ENCODE peak calls at places on chromosomes 7 and 10, in ten cellular contexts. Z is stomach; Q is stimulated activated CD8-positive, alpha-beta memory T cell treated with anti-CD3 and anti-CD28 coated beads, Interleukin-4, amount 100 ng/mL, for 24 hours; G is posterior cingulate gyrus; J is NK-92 treated with Interleukin-12 subunit alpha and Interleukin-12 subunit beta, amount 100 ng/mL, for 24 hours; P is cortex of kidney; H is Peyer's patch; I is neural crest cell; F is EH; K is heart right ventricle. N is an unnamed sample.
A peak's percentile ranks its signal among the peaks of the same experiment; 100 is the strongest.

GRCh38 chr7:5349437-5350173 is 66.9 kb downstream of the SLC29A4 start:
- DNase-seq in K (no peak), Z (no peak), Q (no peak), P (no peak), G (no peak), F (no peak), J (no peak), H (no peak), I (no peak), N (no peak)

GRCh38 chr10:78765726-78766335 is 302.9 kb upstream of the ZMIZ1 start:
- DNase-seq in Q (no peak), J (no peak), K (no peak), H (peak; percentile 15), I (no peak), G (no peak), Z (no peak), P (no peak), F (no peak), N (no peak)

GRCh38 chr7:111137296-111138195 is 46.6 kb downstream of the LRRN3 start:
- DNase-seq in J (no peak), I (no peak), Z (no peak), Q (peak; percentile 1), G (no peak), K (no peak), P (no peak), H (no peak), F (peak; percentile 54), N (no peak)

GRCh38 chr7:78702770-78703169 is 750.7 kb downstream of the MAGI2 start:
- DNase-seq in K (no peak), P (no peak), Z (no peak), H (no peak), F (peak; percentile 98), I (no peak), J (no peak), Q (no peak), G (no peak), N (no peak)

GRCh38 chr7:47008461-47008860 is 573.5 kb downstream of the TNS3 start:
- DNase-seq in H (no peak), Z (no peak), I (no peak), G (no peak), Q (no peak), F (peak; percentile 39), J (no peak), K (no peak), P (no peak), N (no peak)

GRCh38 chr7:129898007-129898406 is 54.8 kb downstream of the UBE2H start:
- DNase-seq in K (no peak), P (no peak), J (no peak), G (no peak), Q (no peak), F (no peak), I (no peak), H (no peak), Z (no peak), N (no peak)

GRCh38 chr10:126634915-126635314 is 35.6 kb downstream of the C10orf90 start:
- DNase-seq in J (no peak), K (no peak), G (peak; percentile 16), H (no peak), Z (no peak), I (no peak), P (no peak), Q (no peak), F (peak; percentile 78), N (no peak)

GRCh38 chr10:42548254-42548653 is 90.1 kb downstream of the ZNF33B start:
- DNase-seq in G (no peak), Z (no peak), J (no peak), H (no peak), P (no peak), F (no peak), K (no peak), I (no peak), Q (no peak), N (no peak)

GRCh38 chr10:18690541-18690940 is 31.3 kb downstream of the ARL5B start:
- DNase-seq in Q (no peak), P (no peak), F (no peak), J (no peak), H (no peak), Z (no peak), I (no peak), G (no peak), K (no peak), N (no peak)

GRCh38 chr10:103765981-103766380 is 89.4 kb downstream of the SH3PXD2A start:
- DNase-seq in P (no peak), G (no peak), K (peak; percentile 60), J (no peak), H (no peak), Z (peak; percentile 75), Q (peak; percentile 58), F (no peak), I (no peak), N (no peak)

GRCh38 chr10:99532687-99533495 is at the start of gene NKX2-3:
- DNase-seq in F (peak; percentile 69), K (peak; percentile 53), I (no peak), Z (peak; percentile 49), Q (no peak), H (peak; percentile 81), P (no peak), G (no peak), J (no peak), N (peak; percentile 83)

GRCh38 chr10:110872145-110872983 is 636 bp downstream of the PDCD4 start:
- DNase-seq in F (peak; percentile 75), G (peak; percentile 55), H (peak; percentile 82), I (peak; percentile 74), Z (peak; percentile 62), J (peak; percentile 66), Q (peak; percentile 60), P (no peak), K (peak; percentile 70), N (peak; percentile 84)

GRCh38 chr7:121279060-121279620 is 49.7 kb upstream of the WNT16 start:
- DNase-seq in F (peak; percentile 49), Q (no peak), I (no peak), H (no peak), J (no peak), P (no peak), K (no peak), G (no peak), Z (no peak), N (no peak)

GRCh38 chr10:110600487-110601101 is 33.1 kb downstream of the SMC3 start:
- DNase-seq in Z (no peak), G (no peak), I (peak; percentile 38), H (no peak), Q (no peak), J (no peak), F (peak; percentile 74), K (no peak), P (no peak), N (no peak)

GRCh38 chr10:19541299-19541698 is 274.9 kb upstream of the PLXDC2 start:
- DNase-seq in Q (no peak), Z (no peak), J (no peak), G (no peak), P (no peak), F (no peak), H (no peak), I (no peak), K (no peak), N (no peak)

GRCh38 chr10:77420942-77421523 is 216.6 kb downstream of the KCNMA1 start:
- DNase-seq in F (peak; percentile 31), J (no peak), Z (no peak), G (no peak), P (no peak), K (no peak), H (no peak), I (no peak), Q (no peak), N (no peak)

GRCh38 chr10:46292573-46293023 is 5.8 kb downstream of the ANTXRL start:
- DNase-seq in F (no peak), J (no peak), Q (no peak), H (no peak), Z (no peak), K (no peak), I (no peak), G (no peak), P (no peak), N (peak; percentile 2)

GRCh38 chr7:78620931-78621330 is 822.4 kb downstream of the PHTF2 start:
- DNase-seq in H (no peak), J (no peak), F (peak; percentile 40), P (no peak), Z (no peak), G (no peak), I (no peak), K (no peak), Q (no peak), N (no peak)

GRCh38 chr10:58326967-58327381 is 7.8 kb upstream of the UBE2D1 start:
- DNase-seq in J (no peak), Z (no peak), P (no peak), K (peak; percentile 42), Q (no peak), G (no peak), H (no peak), F (peak; percentile 78), I (no peak), N (no peak)

GRCh38 chr7:79495544-79496272 is 42.2 kb upstream of the MAGI2 start:
- DNase-seq in G (no peak), K (no peak), J (no peak), P (no peak), Z (no peak), Q (no peak), H (no peak), F (peak; percentile 78), I (no peak), N (no peak)

GRCh38 chr7:121288894-121289293 is 39.9 kb upstream of the WNT16 start:
- DNase-seq in Q (no peak), F (peak; percentile 76), P (no peak), H (no peak), G (no peak), I (no peak), Z (no peak), K (no peak), J (no peak), N (no peak)

GRCh38 chr10:29011511-29011910 is 277.4 kb upstream of the LYZL1 start:
- DNase-seq in F (peak; percentile 35), Q (no peak), J (no peak), G (no peak), P (no peak), H (no peak), K (no peak), I (no peak), Z (no peak), N (no peak)

GRCh38 chr7:101630591-101630990 is 1.5 kb upstream of the MYL10 start:
- DNase-seq in K (no peak), J (no peak), H (no peak), G (no peak), F (peak; percentile 83), Z (no peak), I (no peak), Q (no peak), P (no peak), N (no peak)

GRCh38 chr7:95011156-95011928 is 103.9 kb downstream of the PPP1R9A start:
- DNase-seq in P (no peak), J (no peak), G (no peak), Z (no peak), F (peak; percentile 61), I (no peak), K (no peak), H (no peak), Q (no peak), N (no peak)

GRCh38 chr10:77877461-77878344 is 48.9 kb downstream of the DLG5 start:
- DNase-seq in I (peak; percentile 22), Z (peak; percentile 44), G (no peak), H (no peak), P (no peak), Q (peak; percentile 40), K (peak; percentile 31), F (peak; percentile 57), J (peak; percentile 81), N (peak; percentile 48)

GRCh38 chr10:80081801-80082750 is 3.6 kb downstream of the TMEM254 start:
- DNase-seq in Z (no peak), I (no peak), K (no peak), F (no peak), H (no peak), P (no peak), Q (no peak), J (no peak), G (no peak), N (no peak)

GRCh38 chr10:88070080-88070880 is 206.9 kb downstream of the PTEN start:
- DNase-seq in Q (no peak), G (no peak), Z (no peak), P (no peak), K (no peak), J (no peak), F (peak; percentile 49), H (no peak), I (no peak), N (no peak)

GRCh38 chr7:28354601-28355062 is 57.7 kb upstream of the CREB5 start:
- DNase-seq in J (no peak), H (no peak), Q (no peak), F (peak; percentile 74), I (no peak), Z (no peak), K (no peak), G (no peak), P (no peak), N (no peak)

N was measured in glutamatergic neuron.